ENCODE peak calls at places on chromosomes 13 and 19, in seven cellular contexts. L is neural progenitor cell; Z is HCT116; C is NB4; H is effector memory CD4-positive, alpha-beta T cell; E is activated T-helper 1 cell treated with anti-CD3 and anti-CD28 coated beads, Interleukin-2, amount 50 U/mL, for 16 hours; F is activated B cell treated with CpG ODN at 0.5 μM for 24 hours. T is an unnamed sample.

GRCh38 chr19:45419396-45419795 is 4.3 kb downstream of the ERCC1 start:
- DNase-seq in E (no peak), H (no peak), C (peak; percentile 81), Z (no peak), L (no peak), F (peak; percentile 56), T (no peak)

GRCh38 chr19:5628919-5629481 is 6.1 kb downstream of the SAFB start:
- DNase-seq in E (no peak), F (peak; percentile 45), Z (no peak), C (peak; percentile 71), L (no peak), H (no peak), T (no peak)

GRCh38 chr19:46299004-46299509 is 2.2 kb downstream of the HIF3A start:
- DNase-seq in H (no peak), F (no peak), C (no peak), E (no peak), Z (peak; percentile 45), L (no peak), T (no peak)

GRCh38 chr19:8505680-8506401 is 3.4 kb upstream of the PRAM1 start:
- DNase-seq in L (peak; percentile 92), Z (no peak), F (peak; percentile 78), H (no peak), C (peak; percentile 93), E (peak; percentile 58), T (peak; percentile 67)

GRCh38 chr13:110702591-110703526 is 3.1 kb downstream of the CARS2 start:
- DNase-seq in E (no peak), F (no peak), H (no peak), C (peak; percentile 64), Z (no peak), L (no peak), T (no peak)

GRCh38 chr13:36088001-36088400 is 43.2 kb downstream of the DCLK1 start:
- DNase-seq in F (no peak), H (no peak), C (no peak), L (no peak), E (no peak), Z (no peak), T (no peak)

GRCh38 chr19:17794731-17795494 is at the start of gene B3GNT3:
- DNase-seq in L (peak; percentile 44), F (no peak), H (no peak), C (no peak), Z (peak; percentile 83), E (no peak), T (no peak)

GRCh38 chr19:19552811-19553210 is 14.7 kb downstream of the CILP2 start:
- DNase-seq in Z (no peak), C (peak; percentile 59), E (no peak), F (no peak), H (no peak), L (peak; percentile 65), T (no peak)

GRCh38 chr13:78022164-78022877 is 103.7 kb upstream of the EDNRB start:
- DNase-seq in F (peak; percentile 20), L (no peak), C (peak; percentile 76), E (no peak), H (no peak), Z (no peak), T (peak; percentile 50)

GRCh38 chr13:28489536-28489935 is 5.4 kb downstream of the FLT1 start:
- DNase-seq in L (no peak), Z (no peak), E (no peak), C (peak; percentile 38), F (no peak), H (no peak), T (no peak)

GRCh38 chr13:30676672-30677071 is 58.7 kb upstream of the ALOX5AP start:
- DNase-seq in L (no peak), Z (no peak), C (peak; percentile 53), E (no peak), H (no peak), F (no peak), T (no peak)

GRCh38 chr13:34044660-34045080 is 226.7 kb downstream of the RFC3 start:
- DNase-seq in Z (peak; percentile 69), C (no peak), E (no peak), H (no peak), F (no peak), L (no peak), T (no peak)

GRCh38 chr13:76980075-76980718 is 11.7 kb upstream of the CLN5 start:
- DNase-seq in C (peak; percentile 76), E (peak; percentile 79), H (peak; percentile 68), Z (peak; percentile 43), L (peak; percentile 90), F (peak; percentile 84), T (peak; percentile 95)

GRCh38 chr19:4369888-4370260 is 26.5 kb downstream of the MPND start:
- DNase-seq in H (peak; percentile 60), Z (no peak), E (peak; percentile 69), L (peak; percentile 59), F (peak; percentile 51), C (no peak), T (peak; percentile 58)

GRCh38 chr19:30362156-30362754 is 9.9 kb upstream of the ZNF536 start:
- DNase-seq in E (no peak), H (no peak), F (no peak), C (peak; percentile 0), L (no peak), Z (no peak), T (no peak)

GRCh38 chr19:48805452-48805851 is 5.4 kb downstream of the BCAT2 start:
- DNase-seq in E (no peak), H (no peak), C (no peak), F (no peak), L (no peak), Z (no peak), T (no peak)

GRCh38 chr13:73464758-73465628 is 406.2 kb downstream of the KLF5 start:
- DNase-seq in Z (no peak), L (no peak), F (no peak), C (no peak), E (no peak), H (no peak), T (no peak)

GRCh38 chr13:77980592-77980991 is 62.0 kb upstream of the EDNRB start:
- DNase-seq in F (no peak), L (peak; percentile 4), E (no peak), H (no peak), C (no peak), Z (no peak), T (no peak)

GRCh38 chr13:68970532-68970931 is 1137.1 kb upstream of the ATXN8OS start:
- DNase-seq in E (no peak), L (no peak), Z (no peak), H (no peak), C (no peak), F (no peak), T (no peak)

GRCh38 chr13:77692746-77693448 is 4.6 kb upstream of the SLAIN1 start:
- DNase-seq in L (no peak), E (no peak), F (no peak), Z (no peak), H (no peak), C (no peak), T (no peak)

GRCh38 chr13:97310809-97311436 is 88.8 kb downstream of the MBNL2 start:
- DNase-seq in F (no peak), C (no peak), E (no peak), L (no peak), H (no peak), Z (no peak), T (no peak)

GRCh38 chr19:31329819-31330218 is 19.4 kb downstream of the TSHZ3 start:
- DNase-seq in C (no peak), F (no peak), E (no peak), L (no peak), H (no peak), Z (no peak), T (no peak)

GRCh38 chr19:27774827-27775226 is 1438.1 kb downstream of the UQCRFS1 start:
- DNase-seq in F (no peak), C (peak; percentile 58), Z (no peak), L (no peak), E (no peak), H (no peak), T (no peak)

GRCh38 chr13:21668665-21669599 is 1.9 kb upstream of the FGF9 start:
- DNase-seq in Z (no peak), E (no peak), F (peak; percentile 21), C (no peak), L (peak; percentile 60), H (peak; percentile 4), T (peak; percentile 44)

GRCh38 chr13:48626077-48626449 is 27.7 kb upstream of the CYSLTR2 start:
- DNase-seq in H (no peak), F (no peak), C (peak; percentile 77), E (no peak), Z (no peak), L (no peak), T (no peak)

GRCh38 chr13:114109646-114110045 is 22.8 kb downstream of the RASA3 start:
- DNase-seq in L (peak; percentile 39), Z (no peak), C (no peak), F (no peak), H (no peak), E (no peak), T (no peak)

GRCh38 chr19:6238643-6239281 is 41.0 kb downstream of the MLLT1 start:
- DNase-seq in L (no peak), H (no peak), F (no peak), C (no peak), E (no peak), Z (no peak), T (no peak)

GRCh38 chr19:11378319-11379189 is 4.1 kb downstream of the SWSAP1 start:
- DNase-seq in F (no peak), E (no peak), Z (no peak), C (peak; percentile 61), H (no peak), L (peak; percentile 88), T (no peak)

GRCh38 chr13:92808007-92808406 is 418.6 kb upstream of the GPC6 start:
- DNase-seq in E (no peak), C (no peak), H (no peak), F (no peak), Z (no peak), L (no peak), T (no peak)